ENCODE peak calls at places on chromosomes 4 and X, in six cellular contexts. G, K, D, T, Z and N are unnamed samples. For H3K36me3, the result is how much of the 10 kb centered on the place peaks cover.

GRCh38 chr4:125321709-125322362 is 7.1 kb downstream of the FAT4 start:
- DNase-seq in G (no peak), K (no peak), D (no peak), T (peak), Z (peak), N (no peak)

GRCh38 chr4:144611850-144612249 is 34.1 kb upstream of the HHIP start:
- DNase-seq in G (peak), K (peak), D (peak), T (peak), Z (peak), N (no peak)

GRCh38 chrX:76454456-76454927 is 27.0 kb downstream of the MAGEE1 start:
- DNase-seq in G (peak), K (peak), D (peak), T (peak), Z (peak), N (no peak)

GRCh38 chrX:104330966-104331365 is 76.2 kb upstream of the ESX1 start:
- DNase-seq in G (no peak), K (no peak), D (no peak), T (peak), Z (peak), N (no peak)

GRCh38 chr4:7395635-7396034 is 39.1 kb downstream of the PSAPL1 start:
- DNase-seq in G (peak), K (no peak), D (no peak), T (no peak), Z (no peak), N (no peak)

GRCh38 chr4:172168888-172169287 is 355.7 kb downstream of the GALNTL6 start:
- DNase-seq in G (no peak), K (no peak), D (no peak), T (no peak), Z (no peak), N (no peak)

GRCh38 chrX:48908600-48908999 is 2.8 kb downstream of the SLC35A2 start:
- DNase-seq in G (no peak), K (no peak), D (peak), T (no peak), Z (no peak), N (no peak)

GRCh38 chrX:2320580-2321327 is 180.0 kb downstream of the DHRSX start:
- DNase-seq in G (no peak), K (no peak), D (peak), T (no peak), Z (no peak), N (no peak)

GRCh38 chr4:86156526-86156925 is 203.3 kb downstream of the MAPK10 start:
- DNase-seq in G (no peak), K (no peak), D (no peak), T (no peak), Z (no peak), N (no peak)

GRCh38 chr4:112111306-112111705 is 33.9 kb upstream of the FAM241A start:
- DNase-seq in G (no peak), K (no peak), D (no peak), T (no peak), Z (no peak), N (no peak)

GRCh38 chr4:76755756-76756155 is 142.2 kb downstream of the SOWAHB start:
- DNase-seq in G (no peak), K (no peak), D (no peak), T (no peak), Z (no peak), N (no peak)

GRCh38 chr4:102308032-102308799 is 37.1 kb downstream of the SLC39A8 start:
- DNase-seq in G (no peak), K (no peak), D (peak), T (peak), Z (no peak), N (no peak)

GRCh38 chr4:177047851-177048174 is 255.1 kb upstream of the VEGFC start:
- DNase-seq in G (no peak), K (no peak), D (no peak), T (peak), Z (peak), N (no peak)

GRCh38 chr4:24885342-24885741 is 27.5 kb downstream of the CCDC149 start:
- DNase-seq in G (no peak), K (no peak), D (peak), T (no peak), Z (no peak), N (no peak)

GRCh38 chr4:38046735-38047487 is 86.7 kb downstream of the PTTG2 start:
- DNase-seq in G (peak), K (no peak), D (peak), T (no peak), Z (no peak), N (no peak)

GRCh38 chr4:109683621-109684253 is 19.5 kb downstream of the CASP6 start:
- DNase-seq in G (no peak), K (no peak), D (no peak), T (no peak), Z (no peak), N (no peak)

GRCh38 chr4:83285022-83285387 is 407 bp upstream of the COQ2 start:
- DNase-seq in G (peak), K (peak), D (peak), T (peak), Z (peak), N (no peak)

GRCh38 chr4:127698789-127699200 is 31.4 kb upstream of the SLC25A31 start:
- DNase-seq in G (no peak), K (no peak), D (no peak), T (peak), Z (peak), N (no peak)

GRCh38 chr4:189837462-189837861 is 103.2 kb upstream of the FRG1 start:
- DNase-seq in G (no peak), K (no peak), D (no peak), T (no peak), Z (no peak), N (no peak)

GRCh38 chr4:4831825-4832224 is 27.6 kb upstream of the MSX1 start:
- DNase-seq in G (no peak), K (no peak), D (no peak), T (no peak), Z (peak), N (no peak)

GRCh38 chr4:177163532-177163931 is 146.1 kb upstream of the NEIL3 start:
- DNase-seq in G (no peak), K (no peak), D (no peak), T (peak), Z (no peak), N (no peak)

GRCh38 chr4:47744253-47744652 is 93.6 kb downstream of the CORIN start:
- DNase-seq in G (no peak), K (peak), D (no peak), T (peak), Z (peak), N (no peak)

GRCh38 chr4:95693594-95693993 is 144.8 kb upstream of the UNC5C start:
- DNase-seq in G (peak), K (peak), D (peak), T (peak), Z (peak), N (no peak)

GRCh38 chrX:145727476-145727875 is 90.2 kb upstream of the SLITRK2 start:
- DNase-seq in G (no peak), K (no peak), D (peak), T (no peak), Z (no peak), N (no peak)

GRCh38 chr4:168634276-168634802 is 137.5 kb downstream of the PALLD start:
- DNase-seq in G (no peak), K (no peak), D (peak), T (peak), Z (peak), N (no peak)

GRCh38 chrX:21745756-21746155 is 12.2 kb downstream of the SMPX start:
- DNase-seq in G (peak), K (peak), D (peak), T (peak), Z (peak), N (no peak)

GRCh38 chr4:10006604-10007435 is 14.5 kb downstream of the SLC2A9 start:
- DNase-seq in G (peak), K (no peak), D (peak), T (peak), Z (peak), N (peak)

GRCh38 chr4:189090174-189090814 is 850.4 kb upstream of the FRG1 start:
- DNase-seq in G (peak), K (no peak), D (peak), T (peak), Z (peak), N (no peak)

GRCh38 chrX:78517124-78517523 is 142.0 kb downstream of the RTL3 start:
- DNase-seq in G (no peak), K (peak), D (no peak), T (peak), Z (peak), N (no peak)

GRCh38 chr4:99117876-99118693 is 26.0 kb downstream of the ADH4 start:
- DNase-seq in G (no peak), K (peak), D (no peak), T (no peak), Z (peak), N (no peak)

GRCh38 chrX:128846385-128846784 is 676.9 kb downstream of the SMARCA1 start:
- DNase-seq in G (no peak), K (no peak), D (no peak), T (no peak), Z (no peak), N (no peak)
- H3K9ac ChIP-seq in G (no peak), K (no peak), D (no peak), T (no peak), Z (no peak), N (no peak)

GRCh38 chr4:147480891-147481576 is at the start of gene EDNRA:
- DNase-seq in G (peak), K (no peak), D (peak), T (no peak), Z (peak), N (peak)
- H3K4me3 ChIP-seq in G (peak), K (no peak), D (peak), T (peak), Z (peak), N (peak)

GRCh38 chr4:154234576-154234975 is 257.0 kb downstream of the DCHS2 start:
- DNase-seq in G (no peak), K (no peak), D (no peak), T (no peak), Z (no peak), N (no peak)

GRCh38 chr4:154231796-154232478 is 259.7 kb downstream of the DCHS2 start:
- DNase-seq in G (no peak), K (no peak), D (no peak), T (no peak), Z (no peak), N (no peak)

GRCh38 chr4:154230091-154230490 is 261.5 kb downstream of the DCHS2 start:
- DNase-seq in G (no peak), K (no peak), D (no peak), T (no peak), Z (no peak), N (no peak)

GRCh38 chr4:154230723-154231122 is 260.9 kb downstream of the DCHS2 start:
- DNase-seq in G (no peak), K (no peak), D (no peak), T (no peak), Z (no peak), N (no peak)
- H3K36me3 ChIP-seq in G (under half), K (under half), D (under half), T (under half), Z (under half), N (under half)

DNA sequence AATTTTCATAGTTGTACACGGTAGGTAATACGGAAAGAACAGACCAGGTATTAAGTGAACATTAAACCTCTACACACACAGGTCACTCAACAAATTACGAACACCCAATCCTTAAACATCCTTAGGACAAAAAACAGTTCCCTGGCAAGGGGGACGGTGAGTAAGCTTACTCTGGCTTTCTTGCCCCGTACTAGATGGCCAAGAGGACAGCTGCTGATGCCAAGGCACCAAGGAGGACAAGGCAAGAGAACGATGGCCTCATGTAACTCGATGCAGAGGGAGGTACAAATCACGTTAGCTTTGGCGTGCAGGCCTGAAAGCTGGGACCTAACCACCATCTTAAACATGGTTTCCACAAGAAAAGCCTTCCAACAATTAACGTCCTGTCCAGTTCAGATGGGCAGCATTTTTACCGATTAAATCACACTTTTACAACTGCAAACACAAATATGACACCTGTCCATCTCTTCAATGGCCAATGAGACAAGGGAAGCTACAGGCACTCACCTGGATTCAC is 23.7 kb downstream of the FAT1 start:
- DNase-seq in G (no peak), K (no peak), D (no peak), T (no peak), Z (no peak), N (no peak)
- H3K9ac ChIP-seq in G (no peak), K (no peak), D (no peak), T (no peak), Z (no peak), N (no peak)

GRCh38 chr4:185774815-185775684 is 36.9 kb downstream of the SORBS2 start:
- DNase-seq in G (no peak), K (no peak), D (peak), T (no peak), Z (peak), N (peak)
- H3K4me3 ChIP-seq in G (no peak), K (no peak), D (no peak), T (no peak), Z (peak), N (peak)

GRCh38 chrX:40688976-40689375 is 41.6 kb upstream of the CXorf38 start:
- DNase-seq in G (no peak), K (no peak), D (no peak), T (no peak), Z (no peak), N (no peak)
- H3K36me3 ChIP-seq in G (under half), K (under half), D (under half), T (under half), Z (under half), N (under half)

GRCh38 chrX:26848511-26848910 is 614.6 kb downstream of the PPP4R3C start:
- DNase-seq in G (no peak), K (no peak), D (no peak), T (no peak), Z (no peak), N (no peak)

DNA sequence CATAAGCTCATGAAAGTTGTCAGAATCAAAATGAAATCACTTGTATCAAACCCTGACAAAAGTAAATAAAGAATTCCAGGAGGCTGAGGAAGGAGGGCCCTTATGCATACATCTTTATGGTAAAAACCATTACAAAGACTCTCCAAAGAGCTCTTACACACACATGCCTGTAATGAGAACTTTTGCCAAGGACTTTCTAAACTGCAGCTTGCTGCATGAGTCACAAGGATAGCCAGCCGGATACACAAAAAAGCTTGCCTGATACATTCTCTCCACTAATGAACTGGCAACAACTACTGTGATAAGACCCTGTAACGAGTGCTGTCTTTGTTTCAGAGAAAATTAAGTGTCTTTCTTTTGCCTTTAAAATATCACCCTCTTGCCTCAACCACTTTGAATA is 618.1 kb downstream of the PPP4R3C start:
- DNase-seq in G (no peak), K (no peak), D (no peak), T (no peak), Z (no peak), N (no peak)
- H3K9ac ChIP-seq in G (no peak), K (no peak), D (no peak), T (no peak), Z (no peak), N (no peak)

DNA sequence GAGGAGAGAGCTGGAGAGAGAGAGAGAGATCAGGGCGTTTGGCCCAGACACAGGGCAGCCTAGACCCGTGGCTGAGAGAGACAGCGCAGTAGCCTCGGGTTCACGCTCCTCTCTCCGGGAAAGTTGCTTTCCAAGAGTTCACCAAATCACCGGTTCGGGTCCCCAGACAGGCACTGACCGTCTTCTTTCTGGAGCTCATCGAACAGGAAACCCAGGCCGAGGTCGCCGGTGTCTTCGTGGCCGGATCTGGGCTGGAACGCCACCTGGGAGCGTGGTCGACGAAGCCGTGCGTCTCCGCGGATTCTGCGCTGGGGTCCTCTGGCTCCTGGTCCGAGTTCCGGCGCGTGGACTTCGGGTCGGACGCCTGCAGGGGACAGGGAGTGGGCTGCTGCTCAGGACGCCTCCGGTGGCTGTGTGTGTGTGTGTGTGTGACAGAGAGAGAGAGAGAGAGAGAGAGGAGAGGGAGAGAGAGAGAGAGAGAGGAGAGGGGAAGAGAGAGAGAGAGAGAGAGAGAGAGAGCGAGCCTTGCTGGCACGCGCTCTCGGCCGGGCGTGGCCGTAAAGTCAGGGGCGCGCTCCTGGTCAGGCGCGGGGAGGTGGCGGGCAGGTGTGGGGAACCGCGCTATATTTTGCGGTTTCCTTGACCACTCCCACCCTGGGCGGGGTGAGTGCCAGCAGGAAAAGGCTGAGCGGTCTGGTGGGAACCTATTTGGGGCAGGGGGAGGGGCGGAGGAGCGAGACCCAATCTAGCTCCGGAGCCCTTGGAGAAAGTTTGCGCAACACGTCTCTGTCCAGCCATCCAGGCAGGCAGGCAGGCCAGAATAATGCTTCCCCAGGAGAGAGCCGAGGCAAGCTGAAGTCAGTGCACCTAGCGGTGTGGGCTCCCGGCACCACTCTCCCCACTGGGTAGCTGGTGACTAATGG is 62.1 kb downstream of the RHOXF2B start:
- DNase-seq in G (peak), K (peak), D (peak), T (no peak), Z (no peak), N (no peak)
- H3K4me3 ChIP-seq in G (peak), K (peak), D (no peak), T (peak), Z (no peak), N (peak)

GRCh38 chr4:39308576-39308975 is 57.6 kb downstream of the RFC1 start:
- DNase-seq in G (no peak), K (no peak), D (no peak), T (no peak), Z (no peak), N (no peak)

GRCh38 chr4:39303871-39304270 is 62.3 kb downstream of the RFC1 start:
- DNase-seq in G (no peak), K (no peak), D (no peak), T (no peak), Z (no peak), N (no peak)

GRCh38 chr4:39302901-39303300 is 63.3 kb downstream of the RFC1 start:
- DNase-seq in G (no peak), K (no peak), D (no peak), T (no peak), Z (no peak), N (no peak)

GRCh38 chr4:39304651-39305050 is 61.5 kb downstream of the RFC1 start:
- DNase-seq in G (no peak), K (no peak), D (no peak), T (no peak), Z (no peak), N (no peak)

DNA sequence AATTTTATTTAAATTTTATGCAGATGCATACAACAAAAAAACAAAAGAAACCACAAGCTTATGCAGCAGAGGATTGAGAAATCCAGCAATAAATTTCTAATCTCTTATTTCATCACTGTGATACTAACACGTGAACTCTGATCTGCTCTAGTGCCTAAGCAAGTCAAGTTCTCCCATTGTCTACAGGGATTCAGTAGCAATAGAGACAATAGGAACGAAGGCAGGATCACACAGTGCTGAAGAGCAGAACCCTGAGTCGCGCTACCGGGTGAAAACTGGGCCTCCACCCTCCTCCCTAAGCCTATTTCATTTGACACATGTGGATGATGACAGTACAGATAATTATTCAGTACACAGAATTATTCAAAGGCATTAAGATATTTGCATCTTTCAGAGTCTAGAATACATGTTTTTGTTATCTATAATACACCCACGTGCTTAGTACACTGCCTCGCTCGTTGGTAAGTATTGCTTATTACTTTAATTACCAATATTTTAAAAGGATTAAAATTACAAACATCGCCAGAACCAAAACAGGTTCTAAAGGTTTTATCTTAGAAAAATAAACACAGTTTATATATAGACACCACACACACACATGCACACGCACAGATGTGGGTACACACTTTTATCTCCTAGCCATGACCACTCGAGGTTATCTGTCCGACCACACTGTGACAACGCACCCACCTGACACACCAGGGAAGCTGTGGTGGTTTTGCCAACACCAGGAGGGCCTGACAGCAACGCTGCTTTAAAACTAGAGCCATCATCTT is 60.1 kb downstream of the RFC1 start:
- DNase-seq in G (no peak), K (no peak), D (no peak), T (no peak), Z (no peak), N (no peak)
- H3K36me3 ChIP-seq in G (half or more), K (under half), D (under half), T (under half), Z (under half), N (under half)